ENCODE peak calls at places on chromosome 4, in six cellular contexts. D, U, Y, O, F and Q are unnamed samples.

GRCh38 chr4:104491396-104491821 is 3.3 kb downstream of the CXXC4 start:
- DNase-seq in F (peak), Y (peak), O (no peak), D (peak), U (no peak), Q (no peak)

GRCh38 chr4:69591374-69591773 is 48.1 kb downstream of the UGT2A2 start:
- DNase-seq in D (no peak), F (no peak), O (no peak), U (no peak), Y (peak), Q (no peak)

GRCh38 chr4:53128959-53129358 is 236.9 kb downstream of the SCFD2 start:
- DNase-seq in Y (no peak), D (no peak), U (no peak), F (no peak), O (no peak), Q (no peak)

GRCh38 chr4:19005211-19005610 is 983.7 kb upstream of the LCORL start:
- DNase-seq in O (no peak), Y (peak), F (no peak), U (no peak), D (no peak), Q (no peak)

GRCh38 chr4:304987-305680 is at the start of gene ZNF732:
- DNase-seq in U (peak), D (no peak), F (peak), O (no peak), Y (no peak), Q (no peak)

GRCh38 chr4:25938251-25939186 is 24.5 kb downstream of the SMIM20 start:
- DNase-seq in D (no peak), U (peak), F (no peak), O (no peak), Y (no peak), Q (no peak)

GRCh38 chr4:850323-850945 is 24.5 kb upstream of the CPLX1 start:
- DNase-seq in F (peak), U (no peak), D (no peak), O (no peak), Y (no peak), Q (no peak)

GRCh38 chr4:16884673-16885460 is 13.6 kb downstream of the LDB2 start:
- DNase-seq in U (no peak), F (no peak), D (no peak), O (no peak), Y (no peak), Q (no peak)

GRCh38 chr4:183876268-183876934 is 28.7 kb upstream of the STOX2 start:
- DNase-seq in O (no peak), F (peak), Y (peak), U (peak), D (no peak), Q (no peak)

GRCh38 chr4:58113083-58113482 is 1002.9 kb upstream of the IGFBP7 start:
- DNase-seq in U (no peak), O (no peak), Y (no peak), D (no peak), F (no peak), Q (no peak)

GRCh38 chr4:14871676-14872430 is 130.4 kb upstream of the CPEB2 start:
- DNase-seq in D (no peak), O (peak), Y (no peak), U (peak), F (no peak), Q (peak)

GRCh38 chr4:2049811-2050210 is 9.3 kb upstream of the NAT8L start:
- DNase-seq in U (no peak), F (no peak), Y (no peak), D (no peak), O (no peak), Q (no peak)

GRCh38 chr4:113961322-113961698 is 18.1 kb downstream of the ARSJ start:
- DNase-seq in Y (no peak), F (no peak), O (no peak), U (peak), D (peak), Q (no peak)

GRCh38 chr4:104138154-104138553 is 356.5 kb downstream of the CXXC4 start:
- DNase-seq in O (no peak), U (no peak), D (no peak), Y (no peak), F (no peak), Q (no peak)

GRCh38 chr4:3294401-3295241 is 1.8 kb downstream of the RGS12 start:
- DNase-seq in F (no peak), O (no peak), D (no peak), U (no peak), Y (no peak), Q (no peak)
- H3K4me2 ChIP-seq in F (peak), O (peak), D (peak), U (no peak), Y (peak), Q (no peak)

GRCh38 chr4:112895785-112896184 is 153.7 kb upstream of the ANK2 start:
- DNase-seq in F (no peak), Y (no peak), U (peak), O (no peak), D (no peak), Q (no peak)

GRCh38 chr4:112894951-112895350 is 154.5 kb upstream of the ANK2 start:
- DNase-seq in D (no peak), Y (no peak), O (no peak), U (no peak), F (peak), Q (no peak)

GRCh38 chr4:112896326-112896892 is 153.0 kb upstream of the ANK2 start:
- DNase-seq in O (no peak), U (no peak), F (no peak), D (no peak), Y (no peak), Q (no peak)

GRCh38 chr4:112898357-112899141 is 150.9 kb upstream of the ANK2 start:
- DNase-seq in F (no peak), D (no peak), Y (no peak), O (no peak), U (peak), Q (no peak)

GRCh38 chr4:112897548-112897947 is 151.9 kb upstream of the ANK2 start:
- DNase-seq in Y (no peak), D (no peak), O (no peak), U (no peak), F (no peak), Q (no peak)
- TF ChIP-seq CTCF in Y (no peak), D (no peak), O (no peak), U (no peak), F (no peak), Q (no peak)

GRCh38 chr4:72326692-72327632 is 242.1 kb downstream of the ADAMTS3 start:
- DNase-seq in U (no peak), Y (peak), D (peak), F (peak), O (peak), Q (no peak)

GRCh38 chr4:72325215-72325614 is 243.8 kb downstream of the ADAMTS3 start:
- DNase-seq in F (no peak), O (no peak), U (no peak), D (no peak), Y (peak), Q (no peak)

DNA sequence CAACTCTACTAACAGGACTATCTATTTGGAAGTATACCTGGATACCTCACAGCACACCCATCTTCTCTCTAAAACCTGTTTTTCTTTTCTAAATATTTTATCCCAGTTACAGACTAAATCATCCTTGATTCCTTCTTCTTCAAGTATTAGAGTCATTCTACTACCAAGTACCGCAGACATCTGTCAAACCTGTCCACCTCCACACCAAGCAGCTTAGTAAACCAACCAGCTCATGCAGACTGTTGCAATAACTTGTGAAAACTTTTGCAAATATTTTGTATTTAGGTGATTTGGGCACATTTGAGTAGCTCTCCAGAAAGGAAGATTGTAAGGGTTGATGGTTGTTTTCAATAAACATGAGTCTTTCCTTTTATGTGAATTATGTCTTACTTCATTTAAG is 238.6 kb downstream of the ADAMTS3 start:
- DNase-seq in F (no peak), U (no peak), D (no peak), O (no peak), Y (no peak), Q (no peak)
- H3K4me2 ChIP-seq in F (no peak), U (no peak), D (no peak), O (no peak), Y (no peak), Q (no peak)

DNA sequence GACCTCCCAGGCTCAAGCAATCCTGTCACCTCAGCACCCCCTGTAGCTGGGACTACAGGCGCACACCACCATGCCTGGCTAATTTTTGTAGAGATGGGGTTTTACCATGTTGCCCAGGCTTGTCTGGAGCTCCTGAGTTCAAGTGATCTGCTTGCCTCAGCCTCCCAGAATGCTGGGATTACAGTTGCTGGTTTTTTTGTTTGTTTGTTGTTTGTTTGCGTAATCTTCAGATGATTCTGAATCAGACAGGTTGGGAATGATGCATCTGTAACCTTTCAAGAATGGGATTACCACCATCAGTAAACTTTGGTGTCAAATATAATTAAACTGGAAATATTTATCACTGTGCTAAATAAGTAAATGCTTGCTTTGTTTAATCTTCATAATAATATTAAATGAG is 62.0 kb upstream of the SLC10A4 start:
- DNase-seq in F (no peak), Y (no peak), O (no peak), D (no peak), U (no peak), Q (no peak)
- TF ChIP-seq CTCF in F (no peak), Y (no peak), O (no peak), D (no peak), U (no peak), Q (no peak)

GRCh38 chr4:40305329-40306193 is 29.6 kb upstream of the CHRNA9 start:
- DNase-seq in F (no peak), D (no peak), U (no peak), Y (no peak), O (no peak), Q (no peak)
- H3K4me2 ChIP-seq in F (no peak), D (no peak), U (no peak), Y (no peak), O (no peak), Q (no peak)